ENCODE peak calls at places on chromosomes 12 and 14, in five cellular contexts. U is PC-3, X is fibroblast of lung, G is body of pancreas, B is IMR-90. O is an unnamed sample. For H3K36me3, the result is how much of the 10 kb centered on the place peaks cover.

GRCh38 chr12:106113042-106113441 is 25.7 kb downstream of the NUAK1 start:
- DNase-seq in U (peak), X (no peak), G (no peak), B (peak), O (peak)

GRCh38 chr14:101220921-101221510 is 317.5 kb upstream of the RTL1 start:
- DNase-seq in X (no peak), B (no peak), U (no peak), G (no peak), O (no peak)

GRCh38 chr14:20683125-20683895 is 1.1 kb upstream of the RNASE4 start:
- DNase-seq in U (peak), B (peak), X (peak), G (peak), O (peak)

GRCh38 chr12:30461011-30461670 is 234.5 kb downstream of the IPO8 start:
- DNase-seq in X (no peak), B (no peak), U (no peak), G (no peak), O (no peak)

GRCh38 chr12:49949124-49949845 is 1.3 kb upstream of the AQP2 start:
- DNase-seq in G (no peak), B (no peak), U (no peak), X (no peak), O (no peak)

GRCh38 chr12:87779016-87779415 is 250.2 kb downstream of the C12orf50 start:
- DNase-seq in B (peak), G (no peak), X (no peak), U (no peak), O (peak)

GRCh38 chr14:28681681-28682080 is 84.9 kb upstream of the FOXG1 start:
- DNase-seq in G (no peak), X (no peak), U (peak), B (no peak), O (no peak)

GRCh38 chr12:49487605-49488004 is 51.2 kb upstream of the KCNH3 start:
- DNase-seq in B (no peak), X (no peak), U (no peak), G (no peak), O (no peak)

GRCh38 chr14:77554207-77554606 is 55.6 kb upstream of the ISM2 start:
- DNase-seq in U (no peak), G (no peak), X (no peak), B (no peak), O (no peak)

GRCh38 chr12:31323466-31324115 is 2.4 kb downstream of the SINHCAF start:
- DNase-seq in X (peak), U (no peak), B (no peak), G (no peak), O (no peak)

GRCh38 chr14:89276424-89276975 is 140.5 kb downstream of the FOXN3 start:
- DNase-seq in G (no peak), X (peak), U (no peak), B (peak), O (no peak)

GRCh38 chr14:67532998-67533753 is at the start of gene PLEKHH1:
- DNase-seq in B (peak), G (peak), X (peak), U (peak), O (peak)

GRCh38 chr12:115873416-115874082 is 403.9 kb downstream of the MED13L start:
- DNase-seq in X (no peak), U (peak), B (no peak), G (no peak), O (peak)

GRCh38 chr14:28321475-28322244 is 444.9 kb upstream of the FOXG1 start:
- DNase-seq in G (no peak), U (peak), B (no peak), X (no peak), O (peak)

GRCh38 chr14:24392327-24393098 is 6.3 kb upstream of the NYNRIN start:
- DNase-seq in U (peak), G (no peak), B (peak), X (peak), O (peak)

GRCh38 chr12:127515941-127516340 is 751.0 kb upstream of the TMEM132C start:
- DNase-seq in U (peak), B (peak), G (no peak), X (no peak), O (no peak)

GRCh38 chr12:122421815-122422737 is at the start of gene CLIP1:
- DNase-seq in U (peak), X (peak), B (peak), G (peak), O (no peak)

GRCh38 chr12:112716099-112717093 is 75.2 kb upstream of the RPH3A start:
- DNase-seq in X (no peak), G (no peak), U (no peak), B (no peak), O (peak)

GRCh38 chr12:66662179-66662578 is 16.7 kb downstream of the GRIP1 start:
- DNase-seq in U (peak), G (no peak), B (no peak), X (no peak), O (peak)

GRCh38 chr14:63308723-63309317 is 9.9 kb downstream of the GPHB5 start:
- DNase-seq in X (peak), B (peak), G (peak), U (peak), O (peak)

GRCh38 chr14:103688906-103689902 is 26.0 kb downstream of the XRCC3 start:
- DNase-seq in B (no peak), X (peak), U (no peak), G (no peak), O (peak)

GRCh38 chr12:122473543-122474323 is 27.0 kb downstream of the ZCCHC8 start:
- DNase-seq in G (no peak), U (no peak), X (peak), B (peak), O (peak)

GRCh38 chr12:7709969-7710368 is 1.3 kb upstream of the DPPA3 start:
- DNase-seq in U (no peak), G (no peak), B (no peak), X (no peak), O (no peak)

GRCh38 chr12:28777603-28778365 is 371.3 kb upstream of the FAR2 start:
- DNase-seq in U (no peak), G (no peak), B (no peak), X (no peak), O (no peak)

GRCh38 chr12:18747960-18748359 is 10.0 kb downstream of the CAPZA3 start:
- DNase-seq in G (no peak), X (peak), B (peak), U (peak), O (peak)

GRCh38 chr14:104428333-104428851 is 151.2 kb upstream of the C14orf180 start:
- DNase-seq in X (no peak), B (no peak), G (no peak), U (no peak), O (no peak)

GRCh38 chr14:100056964-100057817 is 8.0 kb upstream of the EVL start:
- DNase-seq in U (peak), X (peak), B (peak), G (no peak), O (peak)
- TF ChIP-seq CTCF in U (peak), X (peak), B (peak), G (no peak), O (peak)

GRCh38 chr12:104306376-104306775 is 2.8 kb downstream of the EID3 start:
- DNase-seq in G (no peak), X (no peak), U (no peak), B (no peak), O (no peak)

GRCh38 chr12:104307655-104308000 is 4.1 kb downstream of the EID3 start:
- DNase-seq in G (no peak), U (no peak), X (no peak), B (no peak), O (no peak)

GRCh38 chr12:104305349-104305748 is 1.8 kb downstream of the EID3 start:
- DNase-seq in B (no peak), U (no peak), X (no peak), G (no peak), O (no peak)

GRCh38 chr12:104309446-104309993 is 6.0 kb downstream of the EID3 start:
- DNase-seq in U (no peak), X (no peak), G (no peak), B (no peak), O (no peak)

DNA sequence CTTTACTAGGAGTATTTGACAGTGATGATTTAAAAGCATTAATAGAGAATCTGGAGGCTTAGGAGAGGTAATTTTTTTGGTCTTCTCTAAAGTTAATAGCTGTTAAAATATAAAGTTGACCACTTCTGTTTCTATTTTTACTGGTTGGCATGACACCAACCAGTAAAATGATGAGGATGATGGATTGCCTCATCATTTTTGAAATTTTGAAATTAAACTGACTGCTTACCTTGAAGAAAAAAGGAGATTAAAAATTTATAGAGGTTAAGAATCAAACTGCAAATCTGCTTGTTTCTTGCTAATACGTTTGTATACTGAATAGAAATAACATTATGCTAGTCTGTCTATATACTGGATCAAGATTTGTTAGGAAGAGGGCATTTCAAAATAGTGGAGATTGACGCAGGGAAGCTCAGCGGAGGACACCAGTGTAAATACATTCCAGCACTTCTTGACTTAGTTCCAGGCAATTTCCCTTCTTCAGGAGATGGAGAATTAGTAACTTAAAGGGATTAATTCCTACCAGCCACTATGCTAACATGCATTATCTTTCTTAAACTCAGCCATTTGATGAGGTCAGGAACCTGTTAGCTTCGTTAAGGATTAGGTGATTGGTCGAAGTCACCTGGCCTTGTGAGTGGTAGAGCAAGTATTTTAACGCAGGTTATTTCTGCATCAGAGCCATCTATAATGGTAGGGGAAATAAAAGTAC is 3.6 kb downstream of the EID3 start:
- DNase-seq in U (no peak), X (peak), G (no peak), B (peak), O (no peak)
- H3K36me3 ChIP-seq in U (half or more), X (under half), G (under half), B (under half), O (under half)

GRCh38 chr12:108234155-108234554 is 105.0 kb downstream of the CMKLR1 start:
- DNase-seq in U (no peak), B (no peak), G (peak), X (no peak), O (no peak)
- TF ChIP-seq CTCF in U (no peak), B (no peak), G (peak), X (no peak), O (no peak)

GRCh38 chr14:102495482-102496330 is 13.9 kb downstream of the ANKRD9 start:
- DNase-seq in G (no peak), B (no peak), U (no peak), X (no peak), O (no peak)

GRCh38 chr14:102498005-102498677 is 11.4 kb downstream of the ANKRD9 start:
- DNase-seq in B (no peak), X (no peak), G (no peak), U (peak), O (no peak)

GRCh38 chr14:102496331-102496691 is 13.3 kb downstream of the ANKRD9 start:
- DNase-seq in B (no peak), G (no peak), U (no peak), X (no peak), O (no peak)

GRCh38 chr14:102498678-102499265 is 10.8 kb downstream of the ANKRD9 start:
- DNase-seq in G (no peak), X (no peak), U (no peak), B (no peak), O (no peak)

GRCh38 chr14:102496955-102497744 is 12.4 kb downstream of the ANKRD9 start:
- DNase-seq in X (no peak), B (no peak), G (no peak), U (no peak), O (no peak)
- H3K36me3 ChIP-seq in X (under half), B (under half), G (under half), U (under half), O (under half)